ENCODE peak calls at places on chromosomes 1 and 21, in five cellular contexts. H is brain microvascular endothelial cell; C is cardiac fibroblast; O is activated CD4-positive, alpha-beta memory T cell treated with anti-CD3 and anti-CD28 coated beads, Interleukin-2, amount 10 ng/mL, durations not matched to agents 7 days and 5 days; G is amniotic epithelial cell. X is an unnamed sample.

GRCh38 chr1:107057197-107058133 is 991 bp downstream of the PRMT6 start:
- DNase-seq in H (peak; percentile 27), O (peak; percentile 37), G (peak; percentile 33), C (peak; percentile 51), X (peak; percentile 63)

GRCh38 chr1:246121533-246121932 is 385.5 kb downstream of the SMYD3 start:
- DNase-seq in H (no peak), G (no peak), O (no peak), C (peak; percentile 13), X (no peak)

GRCh38 chr21:39314155-39315027 is 959 bp upstream of the BRWD1 start:
- DNase-seq in H (peak; percentile 59), C (peak; percentile 76), O (peak; percentile 55), G (peak; percentile 76), X (peak; percentile 62)

GRCh38 chr1:202056644-202057334 is 46.4 kb downstream of the ELF3 start:
- DNase-seq in G (peak; percentile 23), O (no peak), H (no peak), C (no peak), X (no peak)

GRCh38 chr1:162363823-162364222 is 12.8 kb downstream of the SPATA46 start:
- DNase-seq in G (no peak), H (no peak), C (no peak), O (no peak), X (no peak)

GRCh38 chr1:94236630-94237290 is 624 bp downstream of the ARHGAP29 start:
- DNase-seq in O (peak; percentile 18), H (no peak), C (peak; percentile 55), G (peak; percentile 20), X (no peak)

GRCh38 chr1:174999926-175000696 is at the start of gene CACYBP:
- DNase-seq in C (peak; percentile 34), H (peak; percentile 28), G (no peak), O (peak; percentile 51), X (peak; percentile 63)

GRCh38 chr1:167439301-167439988 is 78.9 kb downstream of the CD247 start:
- DNase-seq in G (peak; percentile 24), O (no peak), C (peak; percentile 44), H (peak; percentile 27), X (peak; percentile 51)

GRCh38 chr1:147723691-147724323 is 36.6 kb downstream of the GJA5 start:
- DNase-seq in C (peak; percentile 58), O (no peak), G (peak; percentile 7), H (peak; percentile 12), X (peak; percentile 30)

GRCh38 chr1:220808501-220809186 is 21.9 kb downstream of the MTARC1 start:
- DNase-seq in G (peak; percentile 61), O (no peak), H (peak; percentile 47), C (no peak), X (no peak)

GRCh38 chr1:206094024-206094423 is 23.2 kb downstream of the AVPR1B start:
- DNase-seq in H (no peak), O (no peak), C (no peak), G (no peak), X (no peak)

GRCh38 chr1:2229032-2229920 is 1.2 kb downstream of the SKI start:
- DNase-seq in O (peak; percentile 70), H (no peak), C (peak; percentile 85), G (peak; percentile 57), X (peak; percentile 90)

GRCh38 chr1:181646723-181647122 is 163.4 kb downstream of the CACNA1E start:
- DNase-seq in C (no peak), H (no peak), G (no peak), O (no peak), X (peak; percentile 21)

GRCh38 chr1:86868477-86868876 is 45.4 kb downstream of the SELENOF start:
- DNase-seq in C (peak; percentile 52), H (no peak), G (peak; percentile 6), O (no peak), X (no peak)

GRCh38 chr1:161258439-161259386 is at the start of gene PCP4L1:
- DNase-seq in O (peak; percentile 31), H (peak; percentile 48), C (peak; percentile 67), G (peak; percentile 58), X (peak; percentile 82)

GRCh38 chr1:222844108-222844779 is 29.4 kb downstream of the DISP1 start:
- DNase-seq in O (no peak), H (no peak), C (peak; percentile 13), G (peak; percentile 76), X (no peak)

GRCh38 chr1:151403612-151404011 is 4.2 kb downstream of the PSMB4 start:
- DNase-seq in C (no peak), O (no peak), H (no peak), G (no peak), X (no peak)

GRCh38 chr21:32524010-32524719 is 61.2 kb downstream of the TCP10L start:
- DNase-seq in G (peak; percentile 36), C (peak; percentile 92), H (peak; percentile 64), O (no peak), X (no peak)

GRCh38 chr1:93603581-93603980 is 78.1 kb downstream of the BCAR3 start:
- DNase-seq in H (no peak), O (no peak), C (no peak), G (no peak), X (no peak)

GRCh38 chr21:38990424-38990794 is 184.7 kb downstream of the ETS2 start:
- DNase-seq in O (no peak), G (no peak), H (no peak), C (no peak), X (no peak)

X was measured in Ammon's horn.